ENCODE peak calls at places on chromosomes 16 and 17, in five cellular contexts. F is neuronal stem cell, D is mesenchymal stem cell, V is H1, S is H9. W is an unnamed sample.

GRCh38 chr16:27448531-27449433 is 46.8 kb downstream of the IL21R start:
- DNase-seq in F (no peak), D (no peak), V (no peak), S (no peak), W (no peak)

GRCh38 chr16:1726661-1727502 is 20.9 kb downstream of the MAPK8IP3 start:
- DNase-seq in F (no peak), D (no peak), V (no peak), S (no peak), W (no peak)

GRCh38 chr16:24953721-24954120 is 61.4 kb downstream of the ARHGAP17 start:
- DNase-seq in F (no peak), D (no peak), V (no peak), S (no peak), W (no peak)

GRCh38 chr17:58136669-58137279 is 11.4 kb upstream of the OR4D1 start:
- DNase-seq in F (no peak), D (no peak), V (no peak), S (peak; percentile 60), W (peak; percentile 42)

GRCh38 chr17:40014375-40014980 is 762 bp upstream of the CSF3 start:
- DNase-seq in F (no peak), D (peak; percentile 29), V (no peak), S (no peak), W (no peak)

GRCh38 chr17:7583253-7584109 is at the start of gene MPDU1:
- DNase-seq in F (peak; percentile 96), D (peak; percentile 96), V (no peak), S (peak; percentile 98), W (peak; percentile 96)

GRCh38 chr17:13638855-13639458 is 37.2 kb upstream of the HS3ST3A1 start:
- DNase-seq in F (no peak), D (peak; percentile 84), V (no peak), S (peak; percentile 34), W (peak; percentile 26)

GRCh38 chr17:16425698-16426659 is 10.6 kb downstream of the TRPV2 start:
- DNase-seq in F (no peak), D (no peak), V (no peak), S (peak; percentile 32), W (no peak)

GRCh38 chr17:33667671-33668070 is 374.6 kb upstream of the ASIC2 start:
- DNase-seq in F (no peak), D (no peak), V (no peak), S (no peak), W (no peak)

GRCh38 chr16:53156516-53156915 is 101.7 kb downstream of the CHD9 start:
- DNase-seq in F (no peak), D (no peak), V (no peak), S (no peak), W (no peak)

GRCh38 chr17:82309656-82310570 is 7.5 kb downstream of the CD7 start:
- DNase-seq in F (no peak), D (no peak), V (no peak), S (no peak), W (no peak)
- H2BK12ac ChIP-seq in F (no peak overlapping the region), D (no peak overlapping the region), V (no peak overlapping the region), S (no peak overlapping the region), W (no peak overlapping the region)

DNA sequence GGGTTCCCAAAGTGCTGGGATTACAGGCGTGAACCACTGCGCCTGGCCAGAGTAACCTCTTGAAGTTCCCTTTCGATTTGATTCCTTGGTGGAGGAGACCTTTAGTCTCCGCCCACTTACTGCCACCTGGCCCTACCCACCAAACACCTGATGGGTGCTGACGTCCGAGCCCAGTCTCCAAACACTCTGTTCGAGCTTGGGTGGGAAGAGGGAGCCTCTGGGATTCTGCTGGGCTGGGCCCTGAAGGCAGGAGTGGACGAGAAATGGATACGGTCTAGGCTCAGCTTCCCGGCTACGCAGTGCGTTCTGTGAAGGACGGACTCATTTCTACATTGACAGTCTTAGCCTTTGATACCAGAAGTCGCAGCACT is 870 bp upstream of the ITGA3 start:
- DNase-seq in F (no peak), D (no peak), V (no peak), S (peak; percentile 91), W (peak; percentile 84)
- H2BK12ac ChIP-seq in F (no peak overlapping the region), D (peak overlapping the region; percentile 88), V (no peak overlapping the region), S (no peak overlapping the region), W (no peak overlapping the region)

DNA sequence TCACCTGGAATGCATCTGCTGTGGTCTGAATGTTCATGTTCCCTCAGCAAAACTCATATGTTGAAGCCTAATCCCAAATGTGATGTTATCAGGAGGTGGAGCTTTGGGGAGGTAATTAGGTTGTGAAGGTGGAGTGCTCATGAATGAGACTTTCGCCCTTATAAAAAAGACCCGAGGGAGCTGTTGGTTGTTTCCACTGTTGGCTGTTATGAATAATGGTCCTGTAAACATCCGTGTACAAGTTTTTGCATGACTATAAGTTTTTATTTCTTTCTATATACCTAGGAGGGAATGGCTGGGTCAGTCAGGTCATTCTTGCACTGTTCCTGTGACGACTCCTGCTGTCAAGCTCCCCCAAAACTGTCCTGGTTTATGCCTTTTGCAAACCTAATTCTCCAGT is 9.6 kb upstream of the CHP2 start:
- DNase-seq in F (no peak), D (no peak), V (no peak), S (no peak), W (no peak)
- H2BK12ac ChIP-seq in F (no peak overlapping the region), D (no peak overlapping the region), V (no peak overlapping the region), S (no peak overlapping the region), W (no peak overlapping the region)

GRCh38 chr17:80675451-80676095 is 130.9 kb downstream of the RPTOR start:
- DNase-seq in F (no peak), D (peak; percentile 39), V (no peak), S (peak; percentile 28), W (no peak)
- H2BK12ac ChIP-seq in F (no peak overlapping the region), D (no peak overlapping the region), V (no peak overlapping the region), S (no peak overlapping the region), W (no peak overlapping the region)

GRCh38 chr17:3385869-3386816 is at the start of gene OR3A2:
- DNase-seq in F (no peak), D (no peak), V (no peak), S (peak; percentile 56), W (no peak)
- H2BK12ac ChIP-seq in F (peak within 1 kb of the TSS; percentile 65), D (no peak within 1 kb of the TSS), V (no peak within 1 kb of the TSS), S (no peak within 1 kb of the TSS), W (no peak within 1 kb of the TSS)

GRCh38 chr17:11539637-11540036 is 58.6 kb upstream of the DNAH9 start:
- DNase-seq in F (no peak), D (no peak), V (no peak), S (no peak), W (no peak)
- H2BK12ac ChIP-seq in F (no peak overlapping the region), D (no peak overlapping the region), V (no peak overlapping the region), S (no peak overlapping the region), W (no peak overlapping the region)

GRCh38 chr17:14719942-14720341 is 419.1 kb downstream of the HS3ST3B1 start:
- DNase-seq in F (no peak), D (no peak), V (no peak), S (no peak), W (no peak)
- H2BK12ac ChIP-seq in F (no peak overlapping the region), D (no peak overlapping the region), V (no peak overlapping the region), S (no peak overlapping the region), W (no peak overlapping the region)

GRCh38 chr17:69236946-69237345 is 8.3 kb upstream of the ABCA10 start:
- DNase-seq in F (no peak), D (no peak), V (no peak), S (no peak), W (no peak)
- H2BK12ac ChIP-seq in F (no peak overlapping the region), D (no peak overlapping the region), V (no peak overlapping the region), S (no peak overlapping the region), W (no peak overlapping the region)

DNA sequence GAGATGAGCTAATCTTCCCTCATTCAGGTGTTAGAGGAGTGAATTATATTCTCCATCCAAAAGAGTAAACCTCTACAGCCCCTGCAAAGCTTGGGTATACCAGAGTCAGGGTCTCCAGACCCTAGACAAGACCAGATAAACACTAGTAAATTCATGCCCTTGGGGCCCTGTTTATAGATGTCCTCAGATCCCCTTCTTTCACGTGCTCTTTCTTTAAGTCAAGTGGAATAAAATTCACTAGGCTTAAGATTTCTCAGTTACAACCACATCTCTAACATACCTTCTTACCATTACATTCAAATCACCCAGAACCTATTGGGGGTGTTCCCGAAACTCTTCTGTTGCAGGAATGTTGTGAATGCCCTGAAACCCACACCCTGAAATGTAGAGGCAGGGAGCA is 2.2 kb upstream of the C17orf58 start:
- DNase-seq in F (no peak), D (peak; percentile 59), V (no peak), S (peak; percentile 20), W (no peak)
- H2BK12ac ChIP-seq in F (no peak overlapping the region), D (no peak overlapping the region), V (no peak overlapping the region), S (no peak overlapping the region), W (no peak overlapping the region)

W was measured in trophoblast cell.